ENCODE peak calls at places on chromosomes 3 and 15, in eight cellular contexts. B, F, Q, I, Y, O, H and V are unnamed samples.

GRCh38 chr3:51269466-51269865 is 115.6 kb upstream of the MANF start:
- DNase-seq in B (no peak), F (no peak), Q (no peak), I (no peak), Y (no peak), O (peak), H (no peak), V (no peak)

GRCh38 chr15:59268980-59269472 is 62.4 kb downstream of the LDHAL6B start:
- DNase-seq in B (no peak), F (no peak), Q (no peak), I (no peak), Y (no peak), O (no peak), H (no peak), V (no peak)

GRCh38 chr3:126986001-126986400 is 3.1 kb downstream of the PLXNA1 start:
- DNase-seq in B (no peak), F (no peak), Q (no peak), I (no peak), Y (no peak), O (no peak), H (no peak), V (no peak)

GRCh38 chr15:68379058-68379758 is 52.8 kb downstream of the ITGA11 start:
- DNase-seq in B (no peak), F (no peak), Q (no peak), I (no peak), Y (no peak), O (no peak), H (no peak), V (no peak)

GRCh38 chr3:122767690-122768372 is 25.8 kb downstream of the HSPBAP1 start:
- DNase-seq in B (no peak), F (no peak), Q (no peak), I (no peak), Y (no peak), O (no peak), H (no peak), V (no peak)

GRCh38 chr15:69346112-69346511 is 47.4 kb downstream of the PAQR5 start:
- DNase-seq in B (no peak), F (no peak), Q (no peak), I (no peak), Y (no peak), O (peak), H (no peak), V (no peak)

GRCh38 chr3:14424711-14425573 is 22.5 kb downstream of the SLC6A6 start:
- DNase-seq in B (no peak), F (no peak), Q (no peak), I (no peak), Y (no peak), O (no peak), H (no peak), V (no peak)

GRCh38 chr3:104411760-104412159 is 954.9 kb upstream of the ALCAM start:
- DNase-seq in B (no peak), F (no peak), Q (no peak), I (no peak), Y (no peak), O (peak), H (no peak), V (no peak)

GRCh38 chr3:63349583-63350177 is 71.6 kb downstream of the SYNPR start:
- DNase-seq in B (no peak), F (no peak), Q (peak), I (no peak), Y (no peak), O (peak), H (peak), V (no peak)

GRCh38 chr15:53203454-53203853 is 413.3 kb upstream of the ONECUT1 start:
- DNase-seq in B (no peak), F (no peak), Q (no peak), I (no peak), Y (no peak), O (no peak), H (no peak), V (no peak)

GRCh38 chr3:43921056-43921455 is 230.3 kb downstream of the ABHD5 start:
- DNase-seq in B (no peak), F (no peak), Q (no peak), I (no peak), Y (no peak), O (no peak), H (no peak), V (no peak)

GRCh38 chr15:41115088-41115651 is 910 bp downstream of the INO80 start:
- DNase-seq in B (no peak), F (no peak), Q (peak), I (no peak), Y (no peak), O (peak), H (no peak), V (no peak)

GRCh38 chr3:78818161-78818985 is 949.4 kb downstream of the ROBO1 start:
- DNase-seq in B (no peak), F (no peak), Q (no peak), I (no peak), Y (no peak), O (no peak), H (no peak), V (no peak)

GRCh38 chr15:78993931-78994530 is 49.2 kb upstream of the CTSH start:
- DNase-seq in B (no peak), F (no peak), Q (no peak), I (no peak), Y (no peak), O (no peak), H (no peak), V (no peak)

GRCh38 chr15:70535071-70535954 is 228.0 kb downstream of the UACA start:
- DNase-seq in B (no peak), F (peak), Q (no peak), I (no peak), Y (peak), O (no peak), H (no peak), V (no peak)

GRCh38 chr3:197353867-197354180 is 55.4 kb upstream of the DLG1 start:
- DNase-seq in B (no peak), F (no peak), Q (no peak), I (no peak), Y (no peak), O (peak), H (no peak), V (no peak)

GRCh38 chr3:14989943-14990753 is 42.8 kb downstream of the NR2C2 start:
- DNase-seq in B (no peak), F (no peak), Q (no peak), I (no peak), Y (no peak), O (peak), H (no peak), V (no peak)

GRCh38 chr15:96270581-96271172 is 59.8 kb upstream of the NR2F2 start:
- DNase-seq in B (no peak), F (no peak), Q (peak), I (no peak), Y (no peak), O (peak), H (no peak), V (no peak)

GRCh38 chr3:69925506-69925905 is 74.0 kb upstream of the SAMMSON start:
- DNase-seq in B (no peak), F (no peak), Q (no peak), I (no peak), Y (no peak), O (peak), H (no peak), V (no peak)

GRCh38 chr3:41881233-41881821 is 80.6 kb downstream of the ULK4 start:
- DNase-seq in B (no peak), F (no peak), Q (no peak), I (no peak), Y (no peak), O (peak), H (no peak), V (peak)

GRCh38 chr3:12046406-12046805 is 42.2 kb downstream of the SYN2 start:
- DNase-seq in B (no peak), F (no peak), Q (peak), I (no peak), Y (no peak), O (peak), H (no peak), V (no peak)